ENCODE peak calls at places on chromosomes 12 and 14, in four cellular contexts. L is MCF 10A; A is activated naive CD8-positive, alpha-beta T cell treated with anti-CD3 and anti-CD28 coated beads, Interleukin-2, amount 50 U/mL, for 16 hours; D is C1 segment of cervical spinal cord. O is an unnamed sample.

GRCh38 chr12:3137268-3137761 is 60.1 kb downstream of the TSPAN9 start:
- DNase-seq in A (no peak), L (peak), D (no peak), O (no peak)

GRCh38 chr14:99651953-99652746 is 7.2 kb downstream of the HHIPL1 start:
- DNase-seq in L (no peak), D (no peak), A (no peak), O (no peak)

GRCh38 chr12:8145754-8146415 is 10.9 kb upstream of the ZNF705A start:
- DNase-seq in A (no peak), L (no peak), D (peak), O (peak)

GRCh38 chr14:20440882-20441281 is 4.9 kb upstream of the KLHL33 start:
- DNase-seq in A (no peak), D (no peak), L (no peak), O (no peak)

GRCh38 chr14:96054661-96055060 is 15.5 kb downstream of the C14orf132 start:
- DNase-seq in L (no peak), A (no peak), D (no peak), O (no peak)

GRCh38 chr12:29113101-29113500 is 36.0 kb upstream of the FAR2 start:
- DNase-seq in A (no peak), D (no peak), L (peak), O (no peak)

GRCh38 chr14:97332591-97332984 is 535.4 kb downstream of the VRK1 start:
- DNase-seq in D (no peak), L (no peak), A (no peak), O (no peak)

GRCh38 chr14:92407395-92407794 is 84.4 kb downstream of the SLC24A4 start:
- DNase-seq in L (no peak), A (no peak), D (no peak), O (no peak)

GRCh38 chr12:57476162-57476992 is 3.3 kb downstream of the ARHGAP9 start:
- DNase-seq in L (no peak), D (no peak), A (peak), O (no peak)

GRCh38 chr12:53220857-53221202 is 11.2 kb downstream of the RARG start:
- DNase-seq in A (peak), L (peak), D (peak), O (peak)

GRCh38 chr12:19125325-19125724 is 4.2 kb upstream of the PLEKHA5 start:
- DNase-seq in D (no peak), L (peak), A (no peak), O (no peak)

GRCh38 chr14:67241416-67242362 is at the start of gene PALS1:
- DNase-seq in A (no peak), L (peak), D (peak), O (peak)

GRCh38 chr12:14716848-14717444 is 20.5 kb upstream of the GUCY2C start:
- DNase-seq in A (no peak), D (no peak), L (peak), O (peak)

GRCh38 chr12:80044694-80045046 is 54.7 kb upstream of the OTOGL start:
- DNase-seq in A (no peak), L (peak), D (no peak), O (no peak)

GRCh38 chr14:75229923-75230792 is 48.5 kb upstream of the FOS start:
- DNase-seq in D (no peak), A (no peak), L (peak), O (no peak)

GRCh38 chr14:76762617-76763361 is 1.5 kb downstream of the VASH1 start:
- DNase-seq in A (no peak), D (no peak), L (no peak), O (no peak)

GRCh38 chr14:30035361-30035760 is 107.7 kb upstream of the PRKD1 start:
- DNase-seq in D (no peak), A (no peak), L (no peak), O (no peak)

GRCh38 chr12:24396266-24396665 is 446.8 kb upstream of the SOX5 start:
- DNase-seq in D (no peak), L (no peak), A (no peak), O (peak)

GRCh38 chr14:21514341-21514740 is 3.2 kb upstream of the METTL3 start:
- DNase-seq in L (no peak), A (no peak), D (no peak), O (no peak)